ENCODE peak calls at places on chromosomes 2 and 18, in ten cellular contexts. B is PC-3, A is WTC11, L is kidney, T is HCT116, Z is HFF-Myc, P is lower leg skin, M is testis, V is OCI-LY7, E is mesothelial cell of epicardium. W is an unnamed sample.

GRCh38 chr2:46909771-46910419 is 5.7 kb downstream of the MCFD2 start:
- DNase-seq in M (no peak), P (no peak), B (peak), A (no peak), L (no peak), T (peak), Z (no peak), E (no peak), V (no peak), W (peak)

GRCh38 chr18:45567123-45567522 is 48.2 kb upstream of the SLC14A2 start:
- DNase-seq in A (peak), M (no peak), P (peak), Z (no peak), T (no peak), L (no peak), E (no peak), V (no peak), B (no peak), W (no peak)

GRCh38 chr2:69390474-69390873 is 3.4 kb upstream of the GFPT1 start:
- DNase-seq in T (no peak), Z (no peak), A (no peak), B (no peak), E (no peak), V (no peak), L (no peak), P (no peak), M (no peak), W (no peak)

GRCh38 chr2:72719416-72719815 is 106.4 kb downstream of the EXOC6B start:
- DNase-seq in T (no peak), P (no peak), E (no peak), Z (no peak), L (no peak), A (peak), B (peak), M (no peak), V (no peak), W (no peak)

GRCh38 chr18:28114472-28114871 is 62.5 kb downstream of the CDH2 start:
- DNase-seq in A (no peak), B (peak), P (no peak), Z (no peak), E (no peak), M (no peak), V (no peak), T (no peak), L (no peak), W (no peak)

GRCh38 chr18:63817441-63818051 is 42.3 kb downstream of the SERPINB7 start:
- DNase-seq in Z (no peak), P (no peak), B (peak), T (no peak), V (no peak), L (no peak), M (no peak), E (no peak), A (no peak), W (no peak)

GRCh38 chr2:197613509-197613987 is 61.8 kb downstream of the RFTN2 start:
- DNase-seq in P (no peak), A (no peak), V (no peak), M (no peak), L (no peak), B (peak), E (no peak), T (no peak), Z (no peak), W (no peak)

GRCh38 chr2:71494091-71494490 is 40.7 kb downstream of the DYSF start:
- DNase-seq in A (no peak), E (no peak), P (no peak), V (no peak), B (no peak), L (no peak), Z (no peak), T (no peak), M (no peak), W (no peak)

GRCh38 chr2:98777710-98778109 is 46.8 kb upstream of the MGAT4A start:
- DNase-seq in E (no peak), A (no peak), M (no peak), V (no peak), T (no peak), B (no peak), P (no peak), Z (no peak), L (no peak), W (no peak)

GRCh38 chr2:222946700-222947278 is 86.0 kb downstream of the ACSL3 start:
- DNase-seq in T (no peak), Z (no peak), L (no peak), A (no peak), P (no peak), B (no peak), E (no peak), M (no peak), V (no peak), W (no peak)

GRCh38 chr2:128607981-128608506 is 289.4 kb upstream of the HS6ST1 start:
- DNase-seq in Z (no peak), M (peak), T (no peak), E (no peak), P (peak), L (peak), V (no peak), B (peak), A (no peak), W (no peak)

GRCh38 chr2:60555066-60555793 is 1.8 kb upstream of the BCL11A start:
- DNase-seq in M (peak), Z (no peak), L (peak), V (peak), P (peak), E (peak), B (peak), A (peak), T (peak), W (peak)

GRCh38 chr2:332592-332991 is 44.7 kb upstream of the ALKAL2 start:
- DNase-seq in M (no peak), E (no peak), T (no peak), P (no peak), B (peak), V (no peak), Z (no peak), A (no peak), L (no peak), W (no peak)

GRCh38 chr2:196066794-196067382 is 1.7 kb downstream of the DNAH7 start:
- DNase-seq in B (peak), Z (no peak), P (no peak), M (no peak), A (no peak), V (peak), L (no peak), T (peak), E (no peak), W (peak)

GRCh38 chr2:196073521-196073920 is 4.9 kb upstream of the DNAH7 start:
- DNase-seq in P (no peak), L (no peak), M (no peak), A (no peak), B (no peak), E (no peak), V (no peak), T (no peak), Z (no peak), W (no peak)

GRCh38 chr2:196063773-196064172 is 4.9 kb downstream of the DNAH7 start:
- DNase-seq in Z (no peak), P (no peak), V (no peak), T (no peak), B (no peak), E (no peak), A (no peak), M (no peak), L (no peak), W (no peak)

DNA sequence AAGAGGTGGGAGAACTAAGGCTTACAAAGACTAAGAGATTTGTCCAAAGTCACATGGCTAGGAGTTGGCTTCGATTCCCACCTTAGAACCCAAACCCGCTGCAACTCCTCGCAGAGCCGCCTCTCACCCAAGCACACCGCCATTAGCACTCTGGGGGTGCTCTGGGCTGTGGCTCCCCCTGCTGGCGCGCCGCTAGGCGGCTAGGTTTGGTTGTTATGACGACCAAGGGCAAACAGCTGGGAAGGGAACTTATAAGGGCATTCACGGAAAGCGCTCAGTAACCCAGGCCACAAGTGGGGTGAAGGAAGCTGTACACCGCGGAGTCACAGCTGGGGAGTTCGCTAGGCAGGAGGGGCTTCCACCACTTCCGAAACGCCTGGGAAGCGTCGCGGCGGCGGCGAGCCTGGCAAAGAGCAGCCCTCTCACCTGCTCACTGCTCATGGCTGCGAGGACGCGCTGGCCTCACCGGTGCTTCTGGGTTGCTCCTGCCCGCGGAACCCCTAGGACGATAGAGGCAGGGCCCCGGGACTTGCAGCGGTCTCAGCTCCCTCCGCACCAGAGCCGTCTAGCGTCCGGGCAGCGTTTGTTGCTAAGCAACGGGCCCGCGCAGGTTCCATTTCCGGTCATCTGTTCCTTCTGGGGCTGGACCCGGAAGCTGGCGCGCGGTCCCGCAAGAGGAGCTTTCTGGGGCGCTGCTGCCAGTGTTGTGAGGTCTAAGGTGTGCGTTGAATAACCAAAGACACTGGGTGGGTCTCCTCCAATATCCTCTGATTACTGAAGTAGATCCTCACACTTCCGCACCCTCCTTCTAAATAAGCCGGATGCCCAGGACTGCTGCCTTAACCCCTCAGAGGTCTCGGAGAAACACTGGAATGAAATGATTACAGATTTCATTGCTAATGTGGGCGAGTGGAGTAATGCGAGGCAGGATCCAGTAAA is at the start of gene DNAH7:
- DNase-seq in Z (peak), E (peak), T (peak), M (peak), A (peak), L (peak), B (peak), V (peak), P (peak), W (peak)
- TF ChIP-seq CTCF in Z (peak), E (peak), T (peak), M (peak), A (peak), L (peak), B (peak), V (peak), P (peak), W (peak)

DNA sequence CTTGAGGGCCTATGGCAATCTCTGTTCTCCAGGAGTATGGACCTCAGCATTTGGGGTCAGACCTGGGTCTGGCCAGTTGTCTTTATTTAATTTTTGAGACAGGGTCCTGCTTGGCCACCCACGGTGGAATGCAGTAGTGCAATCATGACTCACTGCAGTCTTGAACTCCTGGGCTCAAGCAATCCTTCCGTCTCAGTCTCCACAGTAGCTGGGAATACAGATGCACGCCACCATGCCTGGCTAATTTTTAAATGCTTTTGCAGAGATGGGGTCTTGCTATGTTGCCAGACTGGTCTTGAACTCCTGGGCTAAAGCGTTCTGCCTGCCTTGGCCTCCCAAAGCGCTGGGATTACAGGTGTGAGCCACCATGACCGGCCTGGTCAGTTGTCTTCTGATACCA is 46.4 kb upstream of the INHBB start:
- DNase-seq in M (no peak), Z (no peak), P (no peak), L (no peak), T (no peak), V (no peak), B (no peak), E (no peak), A (no peak), W (no peak)
- TF ChIP-seq CTCF in M (no peak), Z (no peak), P (no peak), L (no peak), T (no peak), V (no peak), B (no peak), E (no peak), A (no peak), W (no peak)

GRCh38 chr2:148306027-148306426 is 285.1 kb downstream of the MBD5 start:
- DNase-seq in M (no peak), L (no peak), E (no peak), P (no peak), B (no peak), Z (no peak), V (no peak), T (no peak), A (no peak), W (no peak)
- TF ChIP-seq CTCF in M (no peak), L (no peak), E (no peak), P (no peak), B (no peak), Z (no peak), V (no peak), T (no peak), A (no peak), W (no peak)

GRCh38 chr18:37309059-37309458 is 256.5 kb downstream of the CELF4 start:
- DNase-seq in B (no peak), V (no peak), L (no peak), T (no peak), E (no peak), A (no peak), P (no peak), M (peak), Z (no peak), W (no peak)
- TF ChIP-seq CTCF in B (no peak), V (no peak), L (no peak), T (peak), E (no peak), A (no peak), P (no peak), M (no peak), Z (no peak), W (no peak)

GRCh38 chr2:36918307-36918706 is 48.0 kb downstream of the STRN start:
- DNase-seq in E (no peak), A (no peak), B (peak), T (no peak), Z (no peak), V (no peak), L (no peak), P (no peak), M (no peak), W (no peak)
- TF ChIP-seq CTCF in E (peak), A (no peak), B (peak), T (peak), Z (no peak), V (peak), L (peak), P (no peak), M (no peak), W (no peak)

DNA sequence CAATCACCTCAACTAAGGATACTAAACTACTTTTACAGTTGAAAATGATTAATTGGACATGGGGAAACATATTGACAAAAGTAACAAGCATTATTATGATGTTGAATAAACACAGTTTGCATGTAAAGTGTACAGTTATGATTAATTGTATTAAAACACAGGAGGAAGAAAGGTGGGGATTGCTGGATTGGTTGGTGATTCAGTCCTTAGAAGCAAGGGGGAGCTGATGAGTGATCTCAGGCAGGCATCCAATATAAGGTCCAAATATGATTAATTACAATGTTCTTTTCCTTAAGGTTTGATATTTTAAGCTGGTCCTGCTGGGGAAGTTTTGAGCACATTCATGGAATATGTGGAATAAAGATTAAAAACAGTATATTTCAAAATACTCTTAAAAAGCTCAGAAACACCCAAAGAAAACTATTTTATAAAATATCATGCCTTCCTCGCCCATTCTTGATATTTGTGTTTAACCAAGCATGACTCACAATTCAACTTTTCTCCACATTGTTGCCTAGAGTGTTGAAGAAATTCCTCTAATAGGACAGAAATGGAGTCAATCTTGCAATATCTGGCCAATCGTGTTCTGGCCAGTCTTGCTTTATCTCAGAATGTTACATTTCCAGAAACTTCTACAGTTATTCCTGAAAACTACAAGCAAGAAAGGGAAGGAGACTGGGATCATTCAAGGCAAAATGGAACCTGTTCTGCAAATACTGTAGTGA is 268.2 kb downstream of the RPIA start:
- DNase-seq in P (no peak), B (peak), E (no peak), V (no peak), M (no peak), T (no peak), A (no peak), L (no peak), Z (no peak), W (no peak)
- TF ChIP-seq CTCF in P (no peak), B (peak), E (no peak), V (no peak), M (no peak), T (peak), A (no peak), L (no peak), Z (peak), W (no peak)